ENCODE peak calls at places on chromosomes 2 and 18, in six cellular contexts. H is GM20000, R is choroid plexus epithelial cell, S is pancreas, U is brain microvascular endothelial cell, X is PC-9. B is an unnamed sample.

GRCh38 chr2:1811971-1812350 is 67.6 kb upstream of the PXDN start:
- DNase-seq in H (no peak), R (no peak), S (no peak), U (no peak), X (no peak), B (no peak)

GRCh38 chr2:119367472-119368099 is 809 bp downstream of the DBI start:
- DNase-seq in H (peak), R (peak), S (peak), U (no peak), X (no peak), B (peak)

GRCh38 chr2:233563663-233564430 is 2.7 kb downstream of the USP40 start:
- DNase-seq in H (no peak), R (no peak), S (no peak), U (peak), X (no peak), B (no peak)

GRCh38 chr2:188693111-188693510 is 281.1 kb upstream of the COL3A1 start:
- DNase-seq in H (no peak), R (no peak), S (no peak), U (no peak), X (peak), B (no peak)

GRCh38 chr2:10900216-10901109 is 11.3 kb upstream of the KCNF1 start:
- DNase-seq in H (peak), R (no peak), S (no peak), U (no peak), X (peak), B (no peak)

GRCh38 chr2:16739778-16740581 is 74.3 kb upstream of the CYRIA start:
- DNase-seq in H (no peak), R (no peak), S (peak), U (no peak), X (peak), B (no peak)

GRCh38 chr2:156476516-156477206 is 40.5 kb downstream of the GPD2 start:
- DNase-seq in H (peak), R (peak), S (no peak), U (peak), X (peak), B (no peak)

GRCh38 chr2:71811157-71811556 is 336.5 kb downstream of the CYP26B1 start:
- DNase-seq in H (no peak), R (no peak), S (no peak), U (no peak), X (no peak), B (no peak)

GRCh38 chr2:233384017-233384416 is 29.7 kb downstream of the DGKD start:
- DNase-seq in H (no peak), R (no peak), S (no peak), U (no peak), X (no peak), B (no peak)

GRCh38 chr2:59932341-59932740 is 621.1 kb downstream of the BCL11A start:
- DNase-seq in H (no peak), R (no peak), S (no peak), U (no peak), X (no peak), B (no peak)
- TF ChIP-seq CTCF in H (no peak), R (no peak), S (no peak), U (no peak), X (peak), B (no peak)

DNA sequence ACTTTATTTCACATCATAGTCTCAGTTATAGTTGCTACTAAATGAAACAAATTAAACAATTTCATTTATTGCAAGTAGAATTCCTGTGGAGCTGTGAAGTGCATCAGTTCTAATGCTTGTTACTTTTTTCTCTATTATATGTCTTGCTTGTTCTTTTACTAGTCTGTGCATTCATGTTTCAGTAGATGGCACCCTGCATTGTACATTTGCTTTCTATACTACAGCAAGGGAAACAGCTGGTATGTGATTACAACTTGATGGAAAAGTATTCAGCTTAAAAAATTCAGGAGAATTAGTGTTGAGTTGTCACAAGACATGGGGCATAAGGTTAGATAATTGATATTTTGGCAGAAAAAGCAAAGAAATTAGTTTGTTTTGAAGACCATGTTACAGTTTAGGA is 72.3 kb downstream of the TANK start:
- DNase-seq in H (no peak), R (no peak), S (no peak), U (no peak), X (no peak), B (no peak)
- TF ChIP-seq CTCF in H (no peak), R (no peak), S (no peak), U (no peak), X (no peak), B (peak)

DNA sequence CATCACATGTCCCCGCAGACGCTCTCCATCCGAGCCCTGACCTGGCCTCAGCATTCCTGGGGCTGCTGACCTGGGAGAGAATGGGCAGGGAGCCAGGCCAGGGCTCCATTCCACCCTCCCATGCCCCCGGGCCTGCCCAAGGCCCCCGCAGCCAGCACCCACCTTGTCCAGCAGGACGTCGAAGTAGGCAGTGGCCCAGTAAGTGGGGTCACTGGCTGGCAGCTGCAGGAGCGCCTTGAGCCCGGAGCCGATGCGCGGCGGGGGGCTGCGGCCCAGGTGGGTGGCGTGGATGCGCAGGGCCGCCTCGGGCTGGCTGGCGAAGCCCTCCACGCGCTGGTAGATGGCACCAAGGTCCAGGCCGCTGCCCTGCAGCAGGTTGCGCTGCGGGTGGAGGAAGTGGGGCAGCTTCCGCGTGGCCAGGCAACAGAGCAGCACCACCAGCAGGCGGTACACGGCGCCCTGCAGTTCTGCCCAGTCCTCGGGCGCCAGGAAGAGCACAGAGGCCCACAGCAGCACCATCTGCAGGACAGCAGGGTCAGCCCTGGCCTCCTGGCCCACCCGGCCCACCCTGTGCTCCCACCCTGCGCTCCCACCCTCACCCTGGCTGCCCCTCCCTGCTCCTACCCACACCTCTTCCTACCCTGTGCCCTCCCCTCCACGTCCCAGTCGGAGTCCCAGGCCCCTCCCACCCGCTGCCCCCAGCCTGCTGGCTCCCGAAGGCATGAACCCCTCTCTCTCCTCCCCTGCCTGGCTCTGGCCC is 7.6 kb downstream of the MAB21L4 start:
- DNase-seq in H (no peak), R (no peak), S (no peak), U (no peak), X (no peak), B (no peak)
- TF ChIP-seq CTCF in H (no peak), R (no peak), S (no peak), U (no peak), X (no peak), B (no peak)

GRCh38 chr2:94870392-94871225 is 621 bp upstream of the TEKT4 start:
- DNase-seq in H (no peak), R (no peak), S (peak), U (no peak), X (peak), B (no peak)
- TF ChIP-seq CTCF in H (peak), R (peak), S (no peak), U (peak), X (peak), B (peak)

GRCh38 chr2:223267160-223267951 is 215.4 kb downstream of the KCNE4 start:
- DNase-seq in H (no peak), R (no peak), S (no peak), U (no peak), X (no peak), B (no peak)

GRCh38 chr2:223260681-223261080 is 208.7 kb downstream of the KCNE4 start:
- DNase-seq in H (no peak), R (peak), S (no peak), U (no peak), X (no peak), B (no peak)

GRCh38 chr2:223264541-223265171 is 212.7 kb downstream of the KCNE4 start:
- DNase-seq in H (no peak), R (no peak), S (no peak), U (no peak), X (no peak), B (no peak)

GRCh38 chr2:223262946-223263345 is 211.0 kb downstream of the KCNE4 start:
- DNase-seq in H (no peak), R (peak), S (no peak), U (peak), X (peak), B (no peak)
- TF ChIP-seq CTCF in H (no peak), R (no peak), S (no peak), U (no peak), X (no peak), B (no peak)

GRCh38 chr18:10403675-10404074 is 50.8 kb upstream of the APCDD1 start:
- DNase-seq in H (no peak), R (no peak), S (no peak), U (no peak), X (no peak), B (no peak)

GRCh38 chr18:10406172-10406663 is 48.2 kb upstream of the APCDD1 start:
- DNase-seq in H (no peak), R (no peak), S (peak), U (no peak), X (no peak), B (no peak)

GRCh38 chr18:10402876-10403559 is 51.4 kb upstream of the APCDD1 start:
- DNase-seq in H (no peak), R (no peak), S (no peak), U (no peak), X (no peak), B (no peak)

GRCh38 chr18:10404148-10404547 is 50.3 kb upstream of the APCDD1 start:
- DNase-seq in H (no peak), R (no peak), S (no peak), U (no peak), X (no peak), B (no peak)

DNA sequence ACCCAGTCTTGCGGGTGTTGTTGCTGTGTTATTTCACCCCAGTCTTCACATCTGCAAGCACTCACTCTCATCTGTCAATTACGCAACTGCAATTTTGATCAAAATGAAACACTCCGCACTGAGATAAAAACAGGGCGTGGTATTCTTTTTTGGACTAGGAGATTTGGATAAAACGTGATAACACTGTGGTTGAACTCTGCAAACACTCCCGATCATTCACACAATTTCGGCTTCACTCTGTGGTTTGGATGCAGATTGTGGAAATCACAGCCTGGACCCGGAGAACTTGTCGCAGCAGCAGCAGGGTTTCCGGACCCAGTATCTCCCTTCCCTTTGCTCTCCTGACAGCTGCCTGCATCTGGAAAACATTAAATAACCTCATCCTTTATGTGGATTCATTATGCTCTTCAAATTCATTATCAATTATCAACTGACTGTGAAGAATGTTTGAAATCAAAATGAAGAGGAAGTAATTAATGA is 49.4 kb upstream of the APCDD1 start:
- DNase-seq in H (no peak), R (no peak), S (no peak), U (no peak), X (no peak), B (no peak)
- TF ChIP-seq CTCF in H (no peak), R (no peak), S (no peak), U (no peak), X (no peak), B (no peak)

GRCh38 chr18:70662588-70662987 is 373.7 kb downstream of the SOCS6 start:
- DNase-seq in H (no peak), R (no peak), S (no peak), U (no peak), X (no peak), B (no peak)

GRCh38 chr18:70663141-70663540 is 374.3 kb downstream of the SOCS6 start:
- DNase-seq in H (no peak), R (peak), S (no peak), U (no peak), X (no peak), B (no peak)

DNA sequence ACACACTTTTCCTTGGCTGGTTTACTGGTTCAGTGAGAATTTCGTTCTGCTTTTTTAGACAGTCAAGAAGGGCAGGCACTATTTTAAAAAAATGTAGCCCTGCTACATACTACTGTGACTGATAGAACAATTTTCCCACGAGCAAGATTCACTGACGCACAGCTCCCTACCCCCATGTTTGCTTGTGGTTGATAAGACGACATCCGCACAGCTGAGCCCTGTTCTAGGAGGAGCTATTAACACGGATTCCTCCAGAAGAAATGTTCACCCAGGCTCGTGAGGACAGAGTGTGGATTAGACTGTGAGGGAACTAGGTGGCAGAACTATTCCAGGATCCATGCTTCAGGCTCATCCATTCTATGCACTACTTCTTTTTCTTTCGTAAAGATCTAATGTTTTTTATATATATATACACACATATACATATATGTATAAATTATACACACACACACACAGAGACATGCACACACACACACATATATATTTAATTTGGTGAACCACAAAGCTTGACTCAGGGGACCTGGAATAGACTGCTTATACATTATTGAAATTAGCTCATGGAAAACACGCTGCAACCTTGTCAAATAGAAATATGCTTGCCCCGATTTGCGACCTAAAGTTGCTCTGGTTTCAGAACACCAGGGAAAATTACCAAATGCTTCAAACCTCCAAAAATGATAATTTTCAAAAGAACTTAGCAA is 370.3 kb downstream of the SOCS6 start:
- DNase-seq in H (no peak), R (peak), S (no peak), U (peak), X (no peak), B (no peak)
- TF ChIP-seq CTCF in H (no peak), R (no peak), S (no peak), U (no peak), X (no peak), B (no peak)

GRCh38 chr2:122136071-122136470 is 380.6 kb downstream of the TSN start:
- DNase-seq in H (peak), R (peak), S (no peak), U (no peak), X (no peak), B (no peak)
- TF ChIP-seq CTCF in H (peak), R (peak), S (no peak), U (peak), X (peak), B (peak)

DNA sequence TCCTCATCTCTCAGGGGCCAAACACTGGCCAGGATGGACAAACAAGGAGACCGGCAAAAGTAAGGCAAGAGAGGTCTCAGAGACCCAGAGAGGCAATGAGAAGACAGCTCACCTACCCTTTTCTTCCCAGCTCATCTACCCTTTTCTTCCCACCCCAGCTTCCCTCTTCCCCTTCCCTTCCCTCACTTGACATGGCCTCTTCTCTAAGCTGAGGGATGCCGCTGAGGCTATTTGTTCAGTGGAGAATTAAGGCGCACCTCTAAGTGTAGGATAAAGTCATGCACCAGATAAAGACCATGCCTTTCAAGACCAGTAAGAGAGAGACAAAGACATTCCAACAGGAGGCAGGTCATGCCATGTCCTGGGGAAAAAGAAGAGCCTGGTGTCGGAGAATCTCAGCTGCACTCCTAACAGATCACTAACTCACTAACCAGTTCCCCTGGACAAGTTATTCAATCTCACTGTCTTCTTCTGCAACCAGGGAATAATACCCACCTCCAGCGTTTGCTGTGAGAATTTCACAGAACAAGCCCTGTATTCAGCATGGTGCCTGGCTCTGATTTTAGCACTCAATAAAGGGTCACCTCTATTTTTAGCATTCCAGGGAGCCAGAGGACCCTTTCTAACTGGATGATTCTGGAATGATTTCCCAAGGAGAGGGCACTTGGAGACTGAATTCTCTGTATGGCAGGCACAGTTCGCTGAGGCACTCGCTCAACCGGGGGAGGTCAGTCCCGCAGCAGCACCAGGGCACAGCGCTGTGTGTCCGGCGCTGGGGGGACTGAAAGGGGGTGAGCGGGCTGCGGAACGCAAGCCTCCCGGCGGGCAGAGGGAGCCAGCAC is 3.0 kb upstream of the FOSL2 start:
- DNase-seq in H (no peak), R (peak), S (no peak), U (no peak), X (no peak), B (no peak)
- TF ChIP-seq CTCF in H (no peak), R (no peak), S (no peak), U (peak), X (no peak), B (no peak)

DNA sequence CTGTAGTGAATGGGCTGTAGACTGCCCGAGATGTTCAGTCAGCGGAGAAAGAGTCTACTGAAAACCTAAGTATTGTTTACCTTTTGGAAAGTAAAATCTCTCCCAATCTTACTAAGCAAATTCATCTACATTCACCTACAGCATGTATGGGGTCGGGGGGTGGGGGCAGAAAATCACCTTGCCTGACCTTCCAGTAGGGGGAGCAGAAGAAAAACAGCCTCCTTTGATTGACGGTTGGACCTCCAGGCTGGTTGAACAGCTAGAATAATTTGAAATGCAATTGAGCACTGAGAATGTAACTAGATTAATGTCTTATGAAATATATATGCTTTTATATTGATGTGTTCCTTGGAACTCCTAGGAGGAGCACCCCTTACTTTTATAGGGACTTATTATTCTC is 10.0 kb downstream of the LRATD1 start:
- DNase-seq in H (no peak), R (no peak), S (no peak), U (no peak), X (no peak), B (no peak)
- TF ChIP-seq CTCF in H (no peak), R (no peak), S (no peak), U (no peak), X (peak), B (no peak)

B was measured in D721Med.